ENCODE peak calls at places on chromosomes 6 and 20, in five cellular contexts. L is neural crest cell, K is fibroblast of mammary gland, F is lower lobe of right lung, E is AG09319. Q is an unnamed sample.

GRCh38 chr6:148974351-148974750 is 227.5 kb downstream of the UST start:
- DNase-seq in F (no peak), K (no peak), L (no peak), E (no peak), Q (no peak)

GRCh38 chr6:164042212-164042611 is 627.7 kb downstream of the QKI start:
- DNase-seq in F (no peak), E (no peak), K (no peak), L (no peak), Q (no peak)

GRCh38 chr6:169830876-169831275 is 79.5 kb downstream of the ERMARD start:
- DNase-seq in F (no peak), L (no peak), E (no peak), K (no peak), Q (no peak)

GRCh38 chr20:1868856-1869255 is 26.4 kb upstream of the SIRPA start:
- DNase-seq in E (no peak), K (peak; percentile 61), F (no peak), L (no peak), Q (no peak)

GRCh38 chr6:89985744-89986493 is 91.7 kb downstream of the GJA10 start:
- DNase-seq in F (no peak), L (peak; percentile 22), K (peak; percentile 94), E (no peak), Q (peak; percentile 28)

GRCh38 chr6:158474961-158475343 is 84.9 kb upstream of the TMEM181 start:
- DNase-seq in L (no peak), K (peak; percentile 22), E (no peak), F (no peak), Q (no peak)

GRCh38 chr6:12113190-12113578 is 101.1 kb downstream of the HIVEP1 start:
- DNase-seq in L (no peak), E (no peak), K (peak; percentile 89), F (no peak), Q (no peak)

GRCh38 chr6:81228912-81229540 is 523.5 kb downstream of the TENT5A start:
- DNase-seq in E (peak; percentile 38), K (peak; percentile 55), L (no peak), F (no peak), Q (no peak)

GRCh38 chr6:74249658-74250057 is 553.7 kb downstream of the CD109 start:
- DNase-seq in F (no peak), L (no peak), K (peak; percentile 52), E (peak; percentile 62), Q (no peak)

GRCh38 chr6:17354700-17355403 is 38.5 kb upstream of the CAP2 start:
- DNase-seq in E (no peak), K (no peak), F (no peak), L (no peak), Q (no peak)

GRCh38 chr6:104566411-104566810 is 293.3 kb downstream of the HACE1 start:
- DNase-seq in L (no peak), E (no peak), F (no peak), K (peak; percentile 20), Q (no peak)

GRCh38 chr20:37511605-37512275 is 9.3 kb upstream of the NNAT start:
- DNase-seq in K (peak; percentile 79), L (no peak), F (no peak), E (peak; percentile 49), Q (no peak)

GRCh38 chr6:1894954-1895353 is 285.2 kb downstream of the FOXC1 start:
- DNase-seq in E (no peak), F (no peak), K (no peak), L (no peak), Q (no peak)

GRCh38 chr6:42805297-42805861 is 23.5 kb downstream of the BICRAL start:
- DNase-seq in L (no peak), K (no peak), E (no peak), F (no peak), Q (no peak)

GRCh38 chr6:53643481-53643965 is 22.0 kb downstream of the KLHL31 start:
- DNase-seq in F (no peak), L (no peak), E (no peak), K (no peak), Q (no peak)

GRCh38 chr20:35600176-35600995 is 15.2 kb upstream of the SPAG4 start:
- DNase-seq in F (no peak), K (no peak), E (no peak), L (no peak), Q (no peak)

GRCh38 chr20:63700199-63701050 is 4.0 kb downstream of the TNFRSF6B start:
- DNase-seq in K (no peak), E (no peak), L (no peak), F (no peak), Q (peak; percentile 19)

GRCh38 chr20:63698739-63699465 is 2.5 kb downstream of the TNFRSF6B start:
- DNase-seq in L (no peak), E (peak; percentile 69), F (peak; percentile 47), K (peak; percentile 91), Q (no peak)

GRCh38 chr20:63701051-63701328 is 4.5 kb downstream of the TNFRSF6B start:
- DNase-seq in K (no peak), F (no peak), E (no peak), L (no peak), Q (no peak)

GRCh38 chr20:63697868-63698545 is 1.6 kb downstream of the TNFRSF6B start:
- DNase-seq in F (peak; percentile 37), L (no peak), E (no peak), K (no peak), Q (no peak)

GRCh38 chr20:63699466-63700198 is 3.2 kb downstream of the TNFRSF6B start:
- DNase-seq in F (peak; percentile 37), E (no peak), K (no peak), L (no peak), Q (peak; percentile 65)
- TF ChIP-seq CTCF in F (no peak), E (no peak), K (no peak), L (no peak), Q (no peak)

DNA sequence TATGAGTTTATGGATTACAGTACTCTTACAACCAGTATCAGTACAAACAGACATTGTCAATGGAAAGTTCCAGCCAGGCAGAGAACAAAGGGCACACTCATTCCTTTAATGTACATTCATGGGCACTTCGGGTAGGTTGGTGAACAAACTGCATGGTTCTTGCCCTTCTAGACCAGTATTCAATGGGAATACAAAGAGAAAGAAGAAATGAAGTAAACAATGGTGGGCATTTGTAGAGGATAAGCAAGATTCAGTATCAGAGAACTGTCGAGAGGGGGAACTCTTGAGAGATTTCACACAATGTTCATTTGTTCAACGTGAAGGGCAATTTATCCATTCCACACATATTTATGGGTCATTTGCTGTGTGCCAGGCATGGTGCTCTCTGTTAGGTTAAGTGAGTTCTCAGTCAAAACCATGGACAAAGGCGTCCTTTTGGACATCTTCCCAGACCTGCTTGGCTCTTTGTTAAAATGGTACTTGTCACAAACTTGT is 714.8 kb downstream of the DHX35 start:
- DNase-seq in E (no peak), L (no peak), K (no peak), F (no peak), Q (no peak)
- TF ChIP-seq CTCF in E (peak; percentile 21), L (peak; percentile 48), K (no peak), F (peak; percentile 19), Q (no peak)

DNA sequence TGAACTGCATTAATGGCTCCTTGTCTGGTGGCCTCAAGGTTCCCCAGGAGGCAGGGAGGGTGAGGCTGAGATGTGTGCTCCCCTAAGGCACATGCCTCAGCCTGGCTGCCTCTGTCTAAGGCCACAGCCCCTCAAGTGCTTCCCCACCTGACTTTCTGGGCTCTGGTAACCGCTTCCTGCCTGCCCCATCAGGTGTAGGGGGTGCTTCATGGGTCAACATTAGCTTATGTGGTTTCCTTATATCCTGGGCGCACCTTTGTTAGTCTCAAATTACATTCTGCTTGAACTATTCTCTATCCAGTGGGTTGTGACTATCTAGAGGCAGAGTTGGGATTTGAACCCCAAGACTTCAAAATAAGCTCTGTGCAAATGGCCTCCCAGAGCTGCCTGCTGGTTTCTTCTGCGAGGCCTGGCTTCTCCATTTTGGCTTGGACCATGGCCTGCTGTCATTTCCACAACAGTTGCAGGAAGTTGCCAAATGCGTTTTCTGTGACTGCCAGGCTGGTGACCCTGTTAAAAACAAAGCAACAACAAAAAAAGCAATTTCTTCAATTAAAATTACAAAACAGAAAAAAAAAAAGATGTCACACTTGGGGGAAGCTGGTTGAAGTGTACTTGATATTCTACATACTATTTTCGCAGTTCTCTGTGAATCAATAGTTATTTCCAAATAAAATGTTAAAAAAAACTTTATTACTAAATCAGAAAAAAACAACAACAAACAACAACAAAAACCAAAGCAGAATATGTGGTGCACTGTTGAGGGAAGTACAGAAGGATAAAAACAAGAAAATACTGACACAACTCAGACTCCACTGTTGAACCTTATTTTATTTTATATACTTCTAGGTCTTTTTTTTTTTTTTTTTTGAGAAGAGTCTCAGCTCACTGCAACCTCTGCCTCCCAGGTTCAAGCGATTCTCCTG is 20.0 kb upstream of the ZNFX1 start:
- DNase-seq in E (no peak), F (peak; percentile 53), L (no peak), K (no peak), Q (no peak)
- TF ChIP-seq CTCF in E (no peak), F (no peak), L (no peak), K (no peak), Q (no peak)

GRCh38 chr6:14066782-14067406 is 50.7 kb upstream of the CD83 start:
- DNase-seq in F (no peak), E (peak; percentile 31), L (no peak), K (peak; percentile 79), Q (no peak)
- TF ChIP-seq CTCF in F (peak; percentile 60), E (peak; percentile 59), L (peak; percentile 82), K (peak; percentile 66), Q (peak; percentile 75)

DNA sequence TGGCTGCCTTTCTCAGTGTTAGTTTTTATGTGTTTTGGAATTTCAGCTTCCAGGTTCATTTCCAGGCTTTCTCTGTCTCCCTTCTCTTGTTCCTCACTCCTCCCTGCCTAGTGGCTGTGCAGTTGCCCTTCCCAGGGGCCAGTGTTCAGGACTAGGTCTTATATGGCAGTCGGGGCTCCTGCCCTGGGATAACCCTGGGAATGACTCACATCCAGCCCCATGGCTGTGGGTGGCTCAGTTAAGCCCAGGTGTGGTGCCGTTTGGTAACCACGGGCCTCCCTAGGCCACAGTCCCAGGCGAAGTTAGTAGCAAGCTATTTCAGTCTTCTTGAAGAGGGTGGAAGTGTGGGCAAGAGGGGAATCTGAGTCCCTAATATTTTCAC is 57.4 kb upstream of the DDR1 start:
- DNase-seq in L (no peak), K (no peak), F (no peak), E (no peak), Q (no peak)
- TF ChIP-seq CTCF in L (no peak), K (no peak), F (no peak), E (no peak), Q (no peak)

GRCh38 chr6:20400476-20401402 is 940 bp upstream of the E2F3 start:
- DNase-seq in E (no peak), L (peak; percentile 15), K (peak; percentile 24), F (peak; percentile 79), Q (peak; percentile 63)
- TF ChIP-seq CTCF in E (peak; percentile 35), L (peak; percentile 67), K (peak; percentile 35), F (peak; percentile 32), Q (peak; percentile 67)

GRCh38 chr6:35955970-35956369 is 35.1 kb upstream of the SRPK1 start:
- DNase-seq in F (no peak), E (no peak), L (no peak), K (no peak), Q (no peak)
- TF ChIP-seq CTCF in F (peak; percentile 22), E (no peak), L (peak; percentile 32), K (peak; percentile 26), Q (no peak)

GRCh38 chr6:62775427-62776022 is 435.7 kb upstream of the FKBP1C start:
- DNase-seq in E (no peak), F (no peak), L (no peak), K (peak; percentile 6), Q (no peak)
- TF ChIP-seq CTCF in E (no peak), F (peak; percentile 56), L (peak; percentile 83), K (peak; percentile 29), Q (peak; percentile 89)